ENCODE peak calls at places on chromosome X, in eight cellular contexts. N is BE2C; O is upper lobe of right lung; Z is endodermal cell; F is kidney; I is stomach; J is CD4-positive, CD25-positive, alpha-beta regulatory T cell; G is mucosa of descending colon. B is an unnamed sample. For H3K36me3 and H3K4me1, the result is how much of the 10 kb centered on the place peaks cover.

GRCh38 chrX:17559728-17560379 is 177.4 kb upstream of the SCML1 start:
- DNase-seq in N (no peak), O (no peak), Z (no peak), F (no peak), I (peak), J (no peak), G (no peak), B (peak)

GRCh38 chrX:152658302-152658701 is 20.6 kb downstream of the GABRQ start:
- DNase-seq in N (no peak), O (no peak), Z (peak), F (no peak), I (no peak), J (no peak), G (no peak), B (no peak)

GRCh38 chrX:107429090-107429489 is 20.4 kb upstream of the FRMPD3 start:
- DNase-seq in N (peak), O (peak), Z (peak), F (no peak), I (no peak), J (peak), G (no peak), B (no peak)

GRCh38 chrX:120672841-120673530 is 43.1 kb upstream of the C1GALT1C1 start:
- DNase-seq in N (no peak), O (no peak), Z (no peak), F (no peak), I (no peak), J (no peak), G (no peak), B (no peak)

GRCh38 chrX:56232221-56233082 is at the start of gene KLF8:
- DNase-seq in N (no peak), O (peak), Z (peak), F (peak), I (peak), J (peak), G (peak), B (peak)

GRCh38 chrX:119605398-119605738 is 856 bp downstream of the NKRF start:
- DNase-seq in N (peak), O (peak), Z (no peak), F (peak), I (no peak), J (peak), G (peak), B (peak)

GRCh38 chrX:48465336-48465933 is 4.6 kb downstream of the SLC38A5 start:
- DNase-seq in N (no peak), O (no peak), Z (no peak), F (no peak), I (no peak), J (no peak), G (no peak), B (no peak)

GRCh38 chrX:24838624-24839023 is 144.9 kb downstream of the POLA1 start:
- DNase-seq in N (peak), O (no peak), Z (no peak), F (no peak), I (no peak), J (peak), G (no peak), B (peak)

GRCh38 chrX:53440631-53441517 is 6.7 kb upstream of the HSD17B10 start:
- DNase-seq in N (no peak), O (peak), Z (peak), F (peak), I (peak), J (peak), G (peak), B (peak)

GRCh38 chrX:53018627-53019026 is 30.0 kb upstream of the GPR173 start:
- DNase-seq in N (peak), O (no peak), Z (peak), F (no peak), I (no peak), J (no peak), G (no peak), B (no peak)

GRCh38 chrX:107483976-107484726 is 34.7 kb downstream of the FRMPD3 start:
- DNase-seq in N (peak), O (no peak), Z (peak), F (no peak), I (no peak), J (no peak), G (no peak), B (peak)

GRCh38 chrX:88613338-88613737 is 133.7 kb upstream of the CPXCR1 start:
- DNase-seq in N (no peak), O (no peak), Z (peak), F (no peak), I (no peak), J (no peak), G (no peak), B (peak)

GRCh38 chrX:2710041-2710471 is 19.0 kb downstream of the CD99 start:
- DNase-seq in N (no peak), O (no peak), Z (peak), F (no peak), I (no peak), J (peak), G (peak), B (peak)

GRCh38 chrX:65587616-65588526 is 53.3 kb upstream of the LAS1L start:
- DNase-seq in N (no peak), O (peak), Z (no peak), F (peak), I (peak), J (no peak), G (peak), B (peak)

GRCh38 chrX:16488959-16489358 is 161.0 kb upstream of the S100G start:
- DNase-seq in N (no peak), O (no peak), Z (no peak), F (no peak), I (no peak), J (no peak), G (no peak), B (no peak)

GRCh38 chrX:103101280-103102042 is 8.5 kb upstream of the NXF3 start:
- DNase-seq in N (peak), O (no peak), Z (peak), F (no peak), I (no peak), J (no peak), G (no peak), B (no peak)

GRCh38 chrX:131812847-131813825 is 210.0 kb upstream of the STK26 start:
- DNase-seq in N (no peak), O (no peak), Z (no peak), F (peak), I (peak), J (peak), G (no peak), B (no peak)

GRCh38 chrX:72254835-72255234 is 16.0 kb upstream of the ERCC6L start:
- DNase-seq in N (no peak), O (no peak), Z (no peak), F (no peak), I (no peak), J (no peak), G (no peak), B (no peak)

GRCh38 chrX:119168104-119168503 is 40.5 kb upstream of the KIAA1210 start:
- DNase-seq in N (no peak), O (no peak), Z (no peak), F (no peak), I (no peak), J (no peak), G (no peak), B (no peak)

GRCh38 chrX:119960639-119961038 is 17.1 kb upstream of the NKAP start:
- DNase-seq in N (no peak), O (no peak), Z (no peak), F (no peak), I (no peak), J (no peak), G (no peak), B (no peak)

GRCh38 chrX:21926116-21926515 is 14.4 kb upstream of the SMS start:
- DNase-seq in N (no peak), O (no peak), Z (no peak), F (no peak), I (no peak), J (no peak), G (no peak), B (no peak)

GRCh38 chrX:103343105-103343504 is 13.1 kb downstream of the TCEAL7 start:
- DNase-seq in N (peak), O (no peak), Z (peak), F (no peak), I (peak), J (peak), G (no peak), B (peak)

GRCh38 chrX:53684415-53685192 is 1.9 kb downstream of the HUWE1 start:
- DNase-seq in N (no peak), O (no peak), Z (no peak), F (peak), I (no peak), J (no peak), G (no peak), B (no peak)

GRCh38 chrX:66013195-66013816 is 26.6 kb downstream of the VSIG4 start:
- DNase-seq in N (no peak), O (no peak), Z (no peak), F (no peak), I (no peak), J (no peak), G (no peak), B (no peak)

GRCh38 chrX:72685810-72686465 is 28.2 kb downstream of the PHKA1 start:
- DNase-seq in N (no peak), O (no peak), Z (no peak), F (no peak), I (no peak), J (no peak), G (no peak), B (no peak)

GRCh38 chrX:149504226-149504914 is 736 bp downstream of the IDS start:
- DNase-seq in N (peak), O (peak), Z (peak), F (no peak), I (no peak), J (peak), G (peak), B (peak)

GRCh38 chrX:155876704-155877103 is 4.4 kb upstream of the VAMP7 start:
- DNase-seq in N (no peak), O (no peak), Z (no peak), F (no peak), I (no peak), J (no peak), G (no peak), B (no peak)

GRCh38 chrX:155877288-155877687 is 3.9 kb upstream of the VAMP7 start:
- DNase-seq in N (no peak), O (no peak), Z (no peak), F (no peak), I (no peak), J (no peak), G (no peak), B (no peak)

GRCh38 chrX:155881158-155881993 is at the start of gene VAMP7:
- DNase-seq in N (peak), O (peak), Z (peak), F (peak), I (peak), J (peak), G (peak), B (peak)

GRCh38 chrX:155886409-155886808 is 5.3 kb downstream of the VAMP7 start:
- DNase-seq in N (no peak), O (no peak), Z (no peak), F (no peak), I (no peak), J (no peak), G (no peak), B (no peak)

GRCh38 chrX:155880586-155881157 is 473 bp upstream of the VAMP7 start:
- DNase-seq in N (no peak), O (no peak), Z (no peak), F (no peak), I (no peak), J (no peak), G (no peak), B (peak)
- H3K36me3 ChIP-seq in N (under half), O (under half), Z (under half), F (under half), I (under half), J (under half), G (under half), B (under half)

GRCh38 chrX:39310925-39311324 is 509.7 kb downstream of the MID1IP1 start:
- DNase-seq in N (no peak), O (no peak), Z (no peak), F (no peak), I (no peak), J (no peak), G (no peak), B (no peak)

GRCh38 chrX:39311646-39312045 is 510.4 kb downstream of the MID1IP1 start:
- DNase-seq in N (no peak), O (no peak), Z (no peak), F (no peak), I (no peak), J (peak), G (no peak), B (no peak)

GRCh38 chrX:39309018-39309620 is 507.9 kb downstream of the MID1IP1 start:
- DNase-seq in N (no peak), O (no peak), Z (no peak), F (no peak), I (no peak), J (peak), G (no peak), B (peak)

GRCh38 chrX:39309721-39310152 is 508.5 kb downstream of the MID1IP1 start:
- DNase-seq in N (peak), O (no peak), Z (no peak), F (no peak), I (no peak), J (peak), G (no peak), B (peak)

GRCh38 chrX:39313149-39313548 is 511.9 kb downstream of the MID1IP1 start:
- DNase-seq in N (no peak), O (no peak), Z (no peak), F (no peak), I (no peak), J (no peak), G (no peak), B (peak)
- H3K4me1 ChIP-seq in N (under half), O (under half), Z (under half), F (under half), I (under half), J (half or more), G (under half), B (under half)

DNA sequence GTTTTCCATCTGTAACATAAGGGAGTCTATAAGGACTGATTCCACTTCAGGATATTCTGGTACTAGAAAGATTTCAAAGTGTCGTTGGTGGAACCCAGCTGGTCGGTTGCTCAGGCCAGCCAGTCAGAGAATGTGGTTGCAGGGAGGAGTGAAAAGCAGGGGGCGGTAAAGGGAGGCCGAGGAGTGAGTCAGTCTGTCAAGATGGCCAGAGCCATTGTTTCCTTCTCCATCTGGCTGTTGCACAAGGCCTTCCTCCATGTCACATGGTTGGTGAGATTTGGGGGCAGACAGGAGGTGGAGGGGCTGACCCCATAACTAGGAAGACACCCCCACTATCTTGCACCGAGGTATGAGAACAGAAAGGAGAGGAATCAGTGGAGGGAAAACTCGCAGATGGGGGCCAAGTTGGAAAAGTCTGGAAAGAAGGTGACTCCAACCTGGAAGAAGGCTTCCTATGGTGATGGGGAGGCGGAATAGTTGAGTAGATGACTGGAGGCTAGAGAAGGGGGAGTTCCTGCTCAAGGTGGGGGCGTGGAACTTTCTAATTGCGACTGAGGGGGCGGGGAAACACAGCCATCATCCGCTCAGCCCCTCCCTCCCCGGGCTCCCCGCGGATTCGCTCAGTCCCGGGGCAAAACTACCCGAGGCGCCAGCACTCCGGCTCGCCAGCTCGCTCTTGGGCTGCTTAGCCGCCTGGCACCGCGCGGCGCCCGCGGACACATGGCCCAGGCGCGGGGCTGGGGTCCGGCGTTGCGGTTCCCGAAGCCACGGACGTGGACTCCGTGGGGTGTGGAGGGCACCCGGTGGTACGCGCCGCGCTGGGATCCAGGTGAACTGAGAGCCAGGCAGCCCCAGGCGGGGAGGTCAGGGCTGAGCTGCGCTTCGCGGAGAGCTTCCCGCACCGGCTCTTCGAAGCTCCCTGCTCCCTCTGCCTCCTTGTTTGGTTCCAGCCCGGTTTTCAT is 38.5 kb downstream of the STARD8 start:
- DNase-seq in N (peak), O (peak), Z (peak), F (peak), I (no peak), J (peak), G (no peak), B (peak)
- H3K4me3 ChIP-seq in N (no peak), O (peak), Z (no peak), F (peak), I (peak), J (no peak), G (no peak), B (no peak)

GRCh38 chrX:153932220-153932915 is 2.5 kb downstream of the NAA10 start:
- DNase-seq in N (no peak), O (no peak), Z (no peak), F (peak), I (no peak), J (no peak), G (no peak), B (no peak)
- H3K36me3 ChIP-seq in N (under half), O (under half), Z (under half), F (under half), I (under half), J (under half), G (under half), B (under half)

GRCh38 chrX:23504540-23504884 is 162.8 kb upstream of the PRDX4 start:
- DNase-seq in N (no peak), O (no peak), Z (no peak), F (no peak), I (no peak), J (no peak), G (no peak), B (no peak)
- H3K4me1 ChIP-seq in N (under half), O (under half), Z (under half), F (under half), I (under half), J (under half), G (under half), B (under half)

DNA sequence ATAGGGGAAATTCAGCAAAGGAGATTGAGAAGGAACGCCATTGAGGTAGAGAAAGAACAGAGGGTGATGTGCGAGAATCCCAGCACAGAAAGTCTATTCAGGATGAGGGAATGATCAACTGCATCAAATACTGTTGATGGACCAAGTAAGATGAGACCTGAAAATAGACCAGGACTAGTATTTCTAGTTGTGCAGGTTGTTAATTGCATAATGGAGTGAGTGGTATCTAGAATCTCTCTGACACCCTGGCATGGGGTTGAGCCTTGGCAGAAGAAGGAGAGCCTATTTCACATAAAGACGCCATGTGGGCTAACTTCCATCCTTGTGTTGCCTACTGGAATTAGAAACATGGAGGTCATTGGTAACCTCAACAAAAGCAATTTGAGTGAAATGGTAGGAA is 135.6 kb downstream of the TMEM164 start:
- DNase-seq in N (no peak), O (no peak), Z (no peak), F (no peak), I (no peak), J (no peak), G (no peak), B (no peak)
- H3K4me3 ChIP-seq in N (no peak), O (no peak), Z (no peak), F (no peak), I (no peak), J (no peak), G (no peak), B (no peak)

GRCh38 chrX:1534321-1535168 is 2.4 kb downstream of the P2RY8 start:
- DNase-seq in N (no peak), O (peak), Z (peak), F (no peak), I (no peak), J (peak), G (no peak), B (no peak)

GRCh38 chrX:1537031-1537715 is at the start of gene P2RY8:
- DNase-seq in N (no peak), O (peak), Z (no peak), F (peak), I (peak), J (peak), G (peak), B (peak)

GRCh38 chrX:1536712-1537030 is 314 bp downstream of the P2RY8 start:
- DNase-seq in N (no peak), O (peak), Z (no peak), F (no peak), I (no peak), J (no peak), G (no peak), B (no peak)

GRCh38 chrX:1533083-1533482 is 3.9 kb downstream of the P2RY8 start:
- DNase-seq in N (no peak), O (no peak), Z (no peak), F (no peak), I (no peak), J (no peak), G (no peak), B (no peak)

DNA sequence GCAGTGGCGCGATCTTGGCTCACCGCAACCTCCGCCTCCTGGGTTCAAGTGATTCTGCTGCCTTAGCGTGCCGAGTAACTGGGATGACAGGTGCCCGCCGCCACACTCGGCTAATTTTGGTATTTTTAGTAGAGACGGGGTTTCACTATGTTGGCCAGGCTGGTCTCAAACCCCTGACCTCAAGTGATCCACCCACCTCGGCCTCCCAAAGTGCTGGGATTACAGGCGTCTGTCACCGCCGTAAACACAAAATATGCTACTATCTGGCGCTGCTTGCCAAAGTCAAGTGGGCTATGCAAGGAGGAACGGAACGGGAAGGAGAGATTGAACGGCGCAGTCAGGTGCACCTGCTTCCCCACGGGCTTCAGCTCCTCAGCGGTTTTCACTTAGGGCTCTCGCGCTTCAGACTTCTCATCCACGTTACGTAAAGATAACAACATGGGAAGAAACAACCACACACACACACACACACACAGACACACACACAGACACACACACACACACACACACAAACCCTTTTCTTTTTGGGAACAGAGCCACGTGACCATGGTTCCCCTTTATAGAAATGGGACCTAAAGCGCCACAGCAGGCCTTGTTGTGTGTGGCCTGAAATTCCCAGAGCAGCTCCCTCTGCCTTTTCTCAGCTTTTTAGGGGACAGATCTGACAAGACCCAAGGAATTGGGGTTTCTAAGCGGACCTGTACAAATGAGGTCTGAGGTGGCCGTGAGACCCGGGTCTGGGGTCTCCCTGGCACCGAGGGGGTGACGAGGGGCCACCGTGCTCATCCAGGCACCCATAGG is 1.5 kb downstream of the P2RY8 start:
- DNase-seq in N (no peak), O (peak), Z (no peak), F (no peak), I (no peak), J (peak), G (no peak), B (no peak)
- H3K36me3 ChIP-seq in N (under half), O (under half), Z (under half), F (under half), I (under half), J (under half), G (under half), B (under half)